ENCODE peak calls at places on chromosomes 4 and X, in nine cellular contexts. One of them, this sample, is unnamed.

GRCh38 chr4:87073570-87074470 is 139.0 kb downstream of the AFF1 start:
- DNase-seq in stimulated activated CD8-positive, alpha-beta memory T cell treated with anti-CD3 and anti-CD28 coated beads, Interleukin-7, amount 100 ng/mL, for 24 hours: no peak
- DNase-seq in amniotic stem cell: no peak
- DNase-seq in choroid plexus epithelial cell: no peak
- DNase-seq in adrenal gland: peak; percentile 34
- DNase-seq in neural crest cell: no peak
- DNase-seq in left kidney: peak; percentile 75
- DNase-seq in Kasumi-1: no peak
- DNase-seq in RPMI8226: peak; percentile 70
- DNase-seq in this sample: no peak

GRCh38 chrX:129655547-129656248 is 942 bp upstream of the APLN start:
- DNase-seq in stimulated activated CD8-positive, alpha-beta memory T cell treated with anti-CD3 and anti-CD28 coated beads, Interleukin-7, amount 100 ng/mL, for 24 hours: no peak
- DNase-seq in amniotic stem cell: no peak
- DNase-seq in choroid plexus epithelial cell: no peak
- DNase-seq in adrenal gland: no peak
- DNase-seq in neural crest cell: no peak
- DNase-seq in left kidney: peak; percentile 44
- DNase-seq in Kasumi-1: no peak
- DNase-seq in RPMI8226: peak; percentile 40
- DNase-seq in this sample: no peak

GRCh38 chrX:45758738-45759397 is 558.2 kb upstream of the DIPK2B start:
- DNase-seq in stimulated activated CD8-positive, alpha-beta memory T cell treated with anti-CD3 and anti-CD28 coated beads, Interleukin-7, amount 100 ng/mL, for 24 hours: no peak
- DNase-seq in amniotic stem cell: no peak
- DNase-seq in choroid plexus epithelial cell: peak; percentile 40
- DNase-seq in adrenal gland: no peak
- DNase-seq in neural crest cell: no peak
- DNase-seq in left kidney: no peak
- DNase-seq in Kasumi-1: peak; percentile 45
- DNase-seq in RPMI8226: no peak
- DNase-seq in this sample: no peak

GRCh38 chr4:74433043-74433442 is 11.9 kb upstream of the AREG start:
- DNase-seq in stimulated activated CD8-positive, alpha-beta memory T cell treated with anti-CD3 and anti-CD28 coated beads, Interleukin-7, amount 100 ng/mL, for 24 hours: no peak
- DNase-seq in amniotic stem cell: no peak
- DNase-seq in choroid plexus epithelial cell: peak; percentile 76
- DNase-seq in adrenal gland: no peak
- DNase-seq in neural crest cell: no peak
- DNase-seq in left kidney: no peak
- DNase-seq in Kasumi-1: no peak
- DNase-seq in RPMI8226: no peak
- DNase-seq in this sample: no peak

GRCh38 chrX:101749436-101749835 is 89.8 kb upstream of the ARMCX2 start:
- DNase-seq in stimulated activated CD8-positive, alpha-beta memory T cell treated with anti-CD3 and anti-CD28 coated beads, Interleukin-7, amount 100 ng/mL, for 24 hours: no peak
- DNase-seq in amniotic stem cell: no peak
- DNase-seq in choroid plexus epithelial cell: peak; percentile 5
- DNase-seq in adrenal gland: no peak
- DNase-seq in neural crest cell: no peak
- DNase-seq in left kidney: no peak
- DNase-seq in Kasumi-1: no peak
- DNase-seq in RPMI8226: no peak
- DNase-seq in this sample: no peak

GRCh38 chr4:8427262-8427661 is 13.3 kb downstream of the ACOX3 start:
- DNase-seq in stimulated activated CD8-positive, alpha-beta memory T cell treated with anti-CD3 and anti-CD28 coated beads, Interleukin-7, amount 100 ng/mL, for 24 hours: no peak
- DNase-seq in amniotic stem cell: no peak
- DNase-seq in choroid plexus epithelial cell: no peak
- DNase-seq in adrenal gland: no peak
- DNase-seq in neural crest cell: no peak
- DNase-seq in left kidney: no peak
- DNase-seq in Kasumi-1: no peak
- DNase-seq in RPMI8226: no peak
- DNase-seq in this sample: no peak

GRCh38 chr4:82886145-82886942 is 4.6 kb downstream of the SEC31A start:
- DNase-seq in stimulated activated CD8-positive, alpha-beta memory T cell treated with anti-CD3 and anti-CD28 coated beads, Interleukin-7, amount 100 ng/mL, for 24 hours: no peak
- DNase-seq in amniotic stem cell: no peak
- DNase-seq in choroid plexus epithelial cell: no peak
- DNase-seq in adrenal gland: no peak
- DNase-seq in neural crest cell: no peak
- DNase-seq in left kidney: peak; percentile 16
- DNase-seq in Kasumi-1: no peak
- DNase-seq in RPMI8226: no peak
- DNase-seq in this sample: no peak

GRCh38 chr4:41506071-41506470 is 31.9 kb upstream of the LIMCH1 start:
- DNase-seq in stimulated activated CD8-positive, alpha-beta memory T cell treated with anti-CD3 and anti-CD28 coated beads, Interleukin-7, amount 100 ng/mL, for 24 hours: no peak
- DNase-seq in amniotic stem cell: no peak
- DNase-seq in choroid plexus epithelial cell: no peak
- DNase-seq in adrenal gland: no peak
- DNase-seq in neural crest cell: no peak
- DNase-seq in left kidney: no peak
- DNase-seq in Kasumi-1: no peak
- DNase-seq in RPMI8226: no peak
- DNase-seq in this sample: no peak

GRCh38 chr4:113682730-113683129 is 78.8 kb downstream of the CAMK2D start:
- DNase-seq in stimulated activated CD8-positive, alpha-beta memory T cell treated with anti-CD3 and anti-CD28 coated beads, Interleukin-7, amount 100 ng/mL, for 24 hours: no peak
- DNase-seq in amniotic stem cell: no peak
- DNase-seq in choroid plexus epithelial cell: peak; percentile 24
- DNase-seq in adrenal gland: no peak
- DNase-seq in neural crest cell: no peak
- DNase-seq in left kidney: no peak
- DNase-seq in Kasumi-1: no peak
- DNase-seq in RPMI8226: no peak
- DNase-seq in this sample: no peak

GRCh38 chrX:149631293-149632165 is at the start of gene TMEM185A:
- DNase-seq in stimulated activated CD8-positive, alpha-beta memory T cell treated with anti-CD3 and anti-CD28 coated beads, Interleukin-7, amount 100 ng/mL, for 24 hours: peak; percentile 41
- DNase-seq in amniotic stem cell: no peak
- DNase-seq in choroid plexus epithelial cell: peak; percentile 38
- DNase-seq in adrenal gland: peak; percentile 65
- DNase-seq in neural crest cell: peak; percentile 59
- DNase-seq in left kidney: peak; percentile 88
- DNase-seq in Kasumi-1: peak; percentile 37
- DNase-seq in RPMI8226: peak; percentile 78
- DNase-seq in this sample: peak; percentile 50

GRCh38 chr4:74523076-74523475 is 78.1 kb downstream of the AREG start:
- DNase-seq in stimulated activated CD8-positive, alpha-beta memory T cell treated with anti-CD3 and anti-CD28 coated beads, Interleukin-7, amount 100 ng/mL, for 24 hours: no peak
- DNase-seq in amniotic stem cell: no peak
- DNase-seq in choroid plexus epithelial cell: no peak
- DNase-seq in adrenal gland: no peak
- DNase-seq in neural crest cell: no peak
- DNase-seq in left kidney: no peak
- DNase-seq in Kasumi-1: no peak
- DNase-seq in RPMI8226: no peak
- DNase-seq in this sample: no peak

GRCh38 chr4:187006189-187006618 is 282.5 kb upstream of the FAT1 start:
- DNase-seq in stimulated activated CD8-positive, alpha-beta memory T cell treated with anti-CD3 and anti-CD28 coated beads, Interleukin-7, amount 100 ng/mL, for 24 hours: no peak
- DNase-seq in amniotic stem cell: no peak
- DNase-seq in choroid plexus epithelial cell: peak; percentile 78
- DNase-seq in adrenal gland: no peak
- DNase-seq in neural crest cell: no peak
- DNase-seq in left kidney: peak; percentile 53
- DNase-seq in Kasumi-1: no peak
- DNase-seq in RPMI8226: no peak
- DNase-seq in this sample: no peak

GRCh38 chr4:142858965-142859364 is 12.9 kb upstream of the INPP4B start:
- DNase-seq in stimulated activated CD8-positive, alpha-beta memory T cell treated with anti-CD3 and anti-CD28 coated beads, Interleukin-7, amount 100 ng/mL, for 24 hours: no peak
- DNase-seq in amniotic stem cell: no peak
- DNase-seq in choroid plexus epithelial cell: no peak
- DNase-seq in adrenal gland: no peak
- DNase-seq in neural crest cell: no peak
- DNase-seq in left kidney: peak; percentile 26
- DNase-seq in Kasumi-1: no peak
- DNase-seq in RPMI8226: no peak
- DNase-seq in this sample: no peak

GRCh38 chrX:22164770-22165388 is 107.8 kb upstream of the CBLL2 start:
- DNase-seq in stimulated activated CD8-positive, alpha-beta memory T cell treated with anti-CD3 and anti-CD28 coated beads, Interleukin-7, amount 100 ng/mL, for 24 hours: no peak
- DNase-seq in amniotic stem cell: no peak
- DNase-seq in choroid plexus epithelial cell: peak; percentile 25
- DNase-seq in adrenal gland: no peak
- DNase-seq in neural crest cell: no peak
- DNase-seq in left kidney: no peak
- DNase-seq in Kasumi-1: no peak
- DNase-seq in RPMI8226: no peak
- DNase-seq in this sample: no peak

GRCh38 chr4:52198356-52198755 is 147.3 kb downstream of the SPATA18 start:
- DNase-seq in stimulated activated CD8-positive, alpha-beta memory T cell treated with anti-CD3 and anti-CD28 coated beads, Interleukin-7, amount 100 ng/mL, for 24 hours: no peak
- DNase-seq in amniotic stem cell: no peak
- DNase-seq in choroid plexus epithelial cell: no peak
- DNase-seq in adrenal gland: no peak
- DNase-seq in neural crest cell: no peak
- DNase-seq in left kidney: peak; percentile 51
- DNase-seq in Kasumi-1: no peak
- DNase-seq in RPMI8226: no peak
- DNase-seq in this sample: no peak

GRCh38 chrX:9558615-9559014 is 93.8 kb downstream of the TBL1X start:
- DNase-seq in stimulated activated CD8-positive, alpha-beta memory T cell treated with anti-CD3 and anti-CD28 coated beads, Interleukin-7, amount 100 ng/mL, for 24 hours: no peak
- DNase-seq in amniotic stem cell: no peak
- DNase-seq in choroid plexus epithelial cell: no peak
- DNase-seq in adrenal gland: no peak
- DNase-seq in neural crest cell: no peak
- DNase-seq in left kidney: peak; percentile 21
- DNase-seq in Kasumi-1: no peak
- DNase-seq in RPMI8226: no peak
- DNase-seq in this sample: no peak

GRCh38 chr4:88320780-88321373 is 36.5 kb upstream of the PPM1K start:
- DNase-seq in stimulated activated CD8-positive, alpha-beta memory T cell treated with anti-CD3 and anti-CD28 coated beads, Interleukin-7, amount 100 ng/mL, for 24 hours: no peak
- DNase-seq in amniotic stem cell: no peak
- DNase-seq in choroid plexus epithelial cell: peak; percentile 78
- DNase-seq in adrenal gland: no peak
- DNase-seq in neural crest cell: no peak
- DNase-seq in left kidney: no peak
- DNase-seq in Kasumi-1: peak; percentile 62
- DNase-seq in RPMI8226: peak; percentile 74
- DNase-seq in this sample: peak; percentile 58

GRCh38 chr4:63786181-63786580 is 623.1 kb downstream of the TECRL start:
- DNase-seq in stimulated activated CD8-positive, alpha-beta memory T cell treated with anti-CD3 and anti-CD28 coated beads, Interleukin-7, amount 100 ng/mL, for 24 hours: no peak
- DNase-seq in amniotic stem cell: no peak
- DNase-seq in choroid plexus epithelial cell: no peak
- DNase-seq in adrenal gland: no peak
- DNase-seq in neural crest cell: no peak
- DNase-seq in left kidney: no peak
- DNase-seq in Kasumi-1: no peak
- DNase-seq in RPMI8226: no peak
- DNase-seq in this sample: no peak